ENCODE peak calls at places on chromosomes 7 and 10, in ten cellular contexts. One of them, this sample, is unnamed.
A peak's percentile ranks its signal among the peaks of the same experiment; 100 is the strongest.

GRCh38 chr10:33791295-33791694 is 456.8 kb upstream of the NRP1 start:
- DNase-seq in GM12878: no peak
- DNase-seq in BJ: no peak
- DNase-seq in neural progenitor cell: no peak
- DNase-seq in CD8-positive, alpha-beta T cell: no peak
- DNase-seq in thoracic aorta: no peak
- DNase-seq in body of pancreas: no peak
- DNase-seq in psoas muscle: no peak
- DNase-seq in heart left ventricle: no peak
- DNase-seq in K562: no peak
- DNase-seq in this sample: no peak

GRCh38 chr7:102169651-102170416 is 116.8 kb upstream of the SH2B2 start:
- DNase-seq in GM12878: no peak
- DNase-seq in BJ: no peak
- DNase-seq in neural progenitor cell: no peak
- DNase-seq in CD8-positive, alpha-beta T cell: no peak
- DNase-seq in thoracic aorta: no peak
- DNase-seq in body of pancreas: no peak
- DNase-seq in psoas muscle: no peak
- DNase-seq in heart left ventricle: no peak
- DNase-seq in K562: no peak
- DNase-seq in this sample: no peak

GRCh38 chr10:111123883-111124282 is 47.1 kb downstream of the ADRA2A start:
- DNase-seq in GM12878: no peak
- DNase-seq in BJ: no peak
- DNase-seq in neural progenitor cell: no peak
- DNase-seq in CD8-positive, alpha-beta T cell: no peak
- DNase-seq in thoracic aorta: no peak
- DNase-seq in body of pancreas: no peak
- DNase-seq in psoas muscle: no peak
- DNase-seq in heart left ventricle: no peak
- DNase-seq in K562: no peak
- DNase-seq in this sample: no peak

GRCh38 chr7:66505531-66506451 is 122.9 kb upstream of the KCTD7 start:
- DNase-seq in GM12878: no peak
- DNase-seq in BJ: no peak
- DNase-seq in neural progenitor cell: no peak
- DNase-seq in CD8-positive, alpha-beta T cell: peak; percentile 28
- DNase-seq in thoracic aorta: no peak
- DNase-seq in body of pancreas: peak; percentile 39
- DNase-seq in psoas muscle: no peak
- DNase-seq in heart left ventricle: peak; percentile 25
- DNase-seq in K562: no peak
- DNase-seq in this sample: no peak

GRCh38 chr10:85612378-85612775 is 754.2 kb downstream of the GRID1 start:
- DNase-seq in GM12878: peak; percentile 21
- DNase-seq in BJ: no peak
- DNase-seq in neural progenitor cell: no peak
- DNase-seq in CD8-positive, alpha-beta T cell: no peak
- DNase-seq in thoracic aorta: no peak
- DNase-seq in body of pancreas: no peak
- DNase-seq in psoas muscle: no peak
- DNase-seq in heart left ventricle: no peak
- DNase-seq in K562: no peak
- DNase-seq in this sample: no peak

GRCh38 chr7:66583696-66584095 is 45.0 kb upstream of the KCTD7 start:
- DNase-seq in GM12878: no peak
- DNase-seq in BJ: no peak
- DNase-seq in neural progenitor cell: no peak
- DNase-seq in CD8-positive, alpha-beta T cell: no peak
- DNase-seq in thoracic aorta: no peak
- DNase-seq in body of pancreas: no peak
- DNase-seq in psoas muscle: no peak
- DNase-seq in heart left ventricle: no peak
- DNase-seq in K562: no peak
- DNase-seq in this sample: no peak

GRCh38 chr7:155538293-155538692 is 8.1 kb downstream of the CNPY1 start:
- DNase-seq in GM12878: no peak
- DNase-seq in BJ: no peak
- DNase-seq in neural progenitor cell: peak; percentile 28
- DNase-seq in CD8-positive, alpha-beta T cell: no peak
- DNase-seq in thoracic aorta: no peak
- DNase-seq in body of pancreas: no peak
- DNase-seq in psoas muscle: no peak
- DNase-seq in heart left ventricle: no peak
- DNase-seq in K562: no peak
- DNase-seq in this sample: no peak

GRCh38 chr7:157041004-157041403 is 30.5 kb upstream of the MNX1 start:
- DNase-seq in GM12878: no peak
- DNase-seq in BJ: no peak
- DNase-seq in neural progenitor cell: no peak
- DNase-seq in CD8-positive, alpha-beta T cell: no peak
- DNase-seq in thoracic aorta: no peak
- DNase-seq in body of pancreas: no peak
- DNase-seq in psoas muscle: no peak
- DNase-seq in heart left ventricle: no peak
- DNase-seq in K562: peak; percentile 34
- DNase-seq in this sample: peak; percentile 46

GRCh38 chr10:38043516-38043915 is 33.0 kb downstream of the ZNF33A start:
- DNase-seq in GM12878: no peak
- DNase-seq in BJ: no peak
- DNase-seq in neural progenitor cell: no peak
- DNase-seq in CD8-positive, alpha-beta T cell: no peak
- DNase-seq in thoracic aorta: no peak
- DNase-seq in body of pancreas: no peak
- DNase-seq in psoas muscle: no peak
- DNase-seq in heart left ventricle: no peak
- DNase-seq in K562: no peak
- DNase-seq in this sample: no peak

GRCh38 chr7:40885503-40885902 is 750.7 kb downstream of the SUGCT start:
- DNase-seq in GM12878: no peak
- DNase-seq in BJ: no peak
- DNase-seq in neural progenitor cell: no peak
- DNase-seq in CD8-positive, alpha-beta T cell: no peak
- DNase-seq in thoracic aorta: no peak
- DNase-seq in body of pancreas: no peak
- DNase-seq in psoas muscle: no peak
- DNase-seq in heart left ventricle: no peak
- DNase-seq in K562: no peak
- DNase-seq in this sample: no peak

DNA sequence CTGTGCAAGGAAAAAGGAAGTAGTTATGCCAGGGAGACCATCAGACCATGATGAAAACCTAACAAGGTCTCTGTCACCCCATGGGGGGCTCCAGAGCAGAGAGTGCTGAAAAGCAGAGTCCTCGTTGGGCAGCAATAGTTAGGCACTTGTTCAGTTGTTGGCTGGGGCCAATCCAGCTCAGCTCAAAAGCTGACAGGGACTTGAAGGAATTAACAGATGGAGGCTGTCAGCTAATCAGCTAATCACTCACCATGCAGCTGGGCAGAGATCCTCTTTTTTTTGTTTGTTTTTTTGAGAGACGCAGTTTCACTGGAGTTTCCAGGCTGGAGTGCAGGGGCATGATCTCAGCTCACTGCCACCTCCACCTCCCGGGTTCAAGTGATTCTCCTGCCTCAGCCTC is 18.1 kb downstream of the CEP55 start:
- DNase-seq in GM12878: no peak
- DNase-seq in BJ: no peak
- DNase-seq in neural progenitor cell: no peak
- DNase-seq in CD8-positive, alpha-beta T cell: no peak
- DNase-seq in thoracic aorta: no peak
- DNase-seq in body of pancreas: no peak
- DNase-seq in psoas muscle: no peak
- DNase-seq in heart left ventricle: no peak
- DNase-seq in K562: no peak
- DNase-seq in this sample: no peak
- H3K36me3 ChIP-seq in GM12878: peaks cover 8% of the 10 kb centered on the region
- H3K36me3 ChIP-seq in BJ: no peaks in the 10 kb centered on the region
- H3K36me3 ChIP-seq in neural progenitor cell: peaks cover 25% of the 10 kb centered on the region
- H3K36me3 ChIP-seq in CD8-positive, alpha-beta T cell: no peaks in the 10 kb centered on the region
- H3K36me3 ChIP-seq in thoracic aorta: no peaks in the 10 kb centered on the region
- H3K36me3 ChIP-seq in body of pancreas: no peaks in the 10 kb centered on the region
- H3K36me3 ChIP-seq in psoas muscle: no peaks in the 10 kb centered on the region
- H3K36me3 ChIP-seq in heart left ventricle: no peaks in the 10 kb centered on the region
- H3K36me3 ChIP-seq in K562: peaks cover 30% of the 10 kb centered on the region
- H3K36me3 ChIP-seq in this sample: no peaks in the 10 kb centered on the region

DNA sequence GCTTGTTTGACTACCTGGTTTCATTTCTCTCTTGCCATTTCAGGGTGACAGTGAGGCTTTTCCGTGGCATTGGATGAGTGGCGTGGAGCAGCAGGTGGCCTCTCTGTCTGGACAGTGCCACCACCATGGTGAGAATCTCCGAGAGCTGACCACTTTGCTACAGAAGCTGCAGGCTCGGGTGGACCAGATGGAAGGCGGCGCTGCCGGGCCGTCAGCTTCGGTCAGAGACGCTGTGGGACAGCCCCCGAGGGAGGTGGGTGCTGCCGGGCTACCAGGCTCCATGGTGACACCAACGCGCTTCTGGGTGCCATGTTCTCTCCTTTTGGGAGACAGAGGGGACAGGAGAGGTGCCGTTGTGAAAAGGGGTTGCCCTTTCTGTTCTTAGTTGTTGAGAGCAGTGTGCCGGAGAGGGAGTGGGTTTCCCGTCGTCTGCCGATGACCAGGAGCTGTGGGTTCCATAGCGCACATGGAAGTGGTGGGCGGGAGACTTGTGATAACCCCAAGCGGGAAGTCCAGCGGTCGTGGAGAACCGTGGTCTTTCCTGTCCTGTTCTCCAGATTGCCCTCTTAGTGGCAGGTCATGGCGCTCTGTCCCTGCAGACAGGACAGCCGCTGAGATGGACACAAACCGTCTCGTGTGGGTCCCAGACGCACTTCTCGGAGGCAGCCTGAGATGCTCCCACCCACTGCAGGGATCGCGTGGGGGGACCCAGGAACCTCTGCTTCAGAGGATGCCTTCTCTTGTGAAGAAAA is 21.3 kb downstream of the SUN1 start:
- DNase-seq in GM12878: no peak
- DNase-seq in BJ: no peak
- DNase-seq in neural progenitor cell: no peak
- DNase-seq in CD8-positive, alpha-beta T cell: no peak
- DNase-seq in thoracic aorta: no peak
- DNase-seq in body of pancreas: no peak
- DNase-seq in psoas muscle: no peak
- DNase-seq in heart left ventricle: no peak
- DNase-seq in K562: no peak
- DNase-seq in this sample: no peak
- H3K36me3 ChIP-seq in GM12878: peaks cover 38% of the 10 kb centered on the region
- H3K36me3 ChIP-seq in BJ: peaks cover 41% of the 10 kb centered on the region
- H3K36me3 ChIP-seq in neural progenitor cell: no peaks in the 10 kb centered on the region
- H3K36me3 ChIP-seq in CD8-positive, alpha-beta T cell: peaks cover 33% of the 10 kb centered on the region
- H3K36me3 ChIP-seq in thoracic aorta: peaks cover 76% of the 10 kb centered on the region
- H3K36me3 ChIP-seq in body of pancreas: peaks cover 10% of the 10 kb centered on the region
- H3K36me3 ChIP-seq in psoas muscle: peaks cover 9% of the 10 kb centered on the region
- H3K36me3 ChIP-seq in heart left ventricle: peaks cover 100% of the 10 kb centered on the region
- H3K36me3 ChIP-seq in K562: peaks cover 94% of the 10 kb centered on the region
- H3K36me3 ChIP-seq in this sample: no peaks in the 10 kb centered on the region

DNA sequence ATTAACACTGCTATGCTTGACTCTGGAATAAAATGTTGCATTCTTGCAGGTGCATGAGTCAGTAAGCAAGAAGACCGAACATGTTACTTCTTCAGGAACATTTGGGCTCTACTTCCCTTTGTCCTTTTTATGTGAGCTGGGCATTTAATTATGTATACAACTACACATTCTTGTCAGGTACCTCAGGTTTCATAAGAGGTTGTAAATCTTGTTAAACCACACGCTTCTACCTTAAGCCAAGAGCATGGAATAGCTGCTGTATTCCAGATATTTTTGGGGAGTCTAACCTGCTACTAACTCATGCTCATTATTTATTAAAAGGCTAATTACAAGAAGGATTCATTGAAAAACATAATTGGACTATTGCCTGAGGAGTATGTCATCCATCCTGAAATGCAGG is 414.2 kb upstream of the KLF6 start:
- DNase-seq in GM12878: no peak
- DNase-seq in BJ: no peak
- DNase-seq in neural progenitor cell: no peak
- DNase-seq in CD8-positive, alpha-beta T cell: no peak
- DNase-seq in thoracic aorta: no peak
- DNase-seq in body of pancreas: no peak
- DNase-seq in psoas muscle: no peak
- DNase-seq in heart left ventricle: no peak
- DNase-seq in K562: no peak
- DNase-seq in this sample: no peak
- H3K36me3 ChIP-seq in GM12878: no peaks in the 10 kb centered on the region
- H3K36me3 ChIP-seq in BJ: no peaks in the 10 kb centered on the region
- H3K36me3 ChIP-seq in neural progenitor cell: no peaks in the 10 kb centered on the region
- H3K36me3 ChIP-seq in CD8-positive, alpha-beta T cell: no peaks in the 10 kb centered on the region
- H3K36me3 ChIP-seq in thoracic aorta: no peaks in the 10 kb centered on the region
- H3K36me3 ChIP-seq in body of pancreas: no peaks in the 10 kb centered on the region
- H3K36me3 ChIP-seq in psoas muscle: no peaks in the 10 kb centered on the region
- H3K36me3 ChIP-seq in heart left ventricle: no peaks in the 10 kb centered on the region
- H3K36me3 ChIP-seq in K562: no peaks in the 10 kb centered on the region
- H3K36me3 ChIP-seq in this sample: no peaks in the 10 kb centered on the region

GRCh38 chr7:5310822-5311405 is 28.2 kb downstream of the SLC29A4 start:
- DNase-seq in GM12878: no peak
- DNase-seq in BJ: no peak
- DNase-seq in neural progenitor cell: no peak
- DNase-seq in CD8-positive, alpha-beta T cell: no peak
- DNase-seq in thoracic aorta: no peak
- DNase-seq in body of pancreas: no peak
- DNase-seq in psoas muscle: no peak
- DNase-seq in heart left ventricle: no peak
- DNase-seq in K562: no peak
- DNase-seq in this sample: no peak
- H3K36me3 ChIP-seq in GM12878: peaks cover 1% of the 10 kb centered on the region
- H3K36me3 ChIP-seq in BJ: peaks cover 31% of the 10 kb centered on the region
- H3K36me3 ChIP-seq in neural progenitor cell: no peaks in the 10 kb centered on the region
- H3K36me3 ChIP-seq in CD8-positive, alpha-beta T cell: no peaks in the 10 kb centered on the region
- H3K36me3 ChIP-seq in thoracic aorta: peaks cover 71% of the 10 kb centered on the region
- H3K36me3 ChIP-seq in body of pancreas: peaks cover 9% of the 10 kb centered on the region
- H3K36me3 ChIP-seq in psoas muscle: peaks cover 12% of the 10 kb centered on the region
- H3K36me3 ChIP-seq in heart left ventricle: peaks cover 81% of the 10 kb centered on the region
- H3K36me3 ChIP-seq in K562: peaks cover 11% of the 10 kb centered on the region
- H3K36me3 ChIP-seq in this sample: no peaks in the 10 kb centered on the region

DNA sequence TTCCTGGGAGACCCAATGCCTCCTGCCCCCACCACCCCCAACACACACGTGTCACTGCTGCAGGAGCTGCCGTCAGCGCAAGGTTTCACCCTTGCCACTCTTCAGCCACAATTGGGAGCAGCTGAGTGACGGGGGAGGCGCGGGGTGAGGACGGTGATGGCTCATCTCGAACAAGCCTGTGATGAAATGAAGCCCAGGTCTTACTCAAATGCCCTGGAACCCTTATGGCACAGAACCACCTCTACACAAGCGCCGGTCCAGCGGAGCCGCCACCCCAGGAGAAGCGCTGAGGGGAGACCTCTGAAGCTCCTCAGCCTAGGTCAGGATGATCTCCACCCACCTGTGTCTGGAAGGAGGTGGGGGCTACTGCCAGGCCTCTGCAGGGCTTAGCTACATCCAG is 25.7 kb downstream of the PDIA4 start:
- DNase-seq in GM12878: no peak
- DNase-seq in BJ: no peak
- DNase-seq in neural progenitor cell: no peak
- DNase-seq in CD8-positive, alpha-beta T cell: no peak
- DNase-seq in thoracic aorta: no peak
- DNase-seq in body of pancreas: no peak
- DNase-seq in psoas muscle: no peak
- DNase-seq in heart left ventricle: no peak
- DNase-seq in K562: no peak
- DNase-seq in this sample: no peak
- H3K36me3 ChIP-seq in GM12878: peaks cover 45% of the 10 kb centered on the region
- H3K36me3 ChIP-seq in BJ: peaks cover 20% of the 10 kb centered on the region
- H3K36me3 ChIP-seq in neural progenitor cell: no peaks in the 10 kb centered on the region
- H3K36me3 ChIP-seq in CD8-positive, alpha-beta T cell: peaks cover 14% of the 10 kb centered on the region
- H3K36me3 ChIP-seq in thoracic aorta: peaks cover 13% of the 10 kb centered on the region
- H3K36me3 ChIP-seq in body of pancreas: peaks cover 14% of the 10 kb centered on the region
- H3K36me3 ChIP-seq in psoas muscle: peaks cover 8% of the 10 kb centered on the region
- H3K36me3 ChIP-seq in heart left ventricle: peaks cover 38% of the 10 kb centered on the region
- H3K36me3 ChIP-seq in K562: peaks cover 60% of the 10 kb centered on the region
- H3K36me3 ChIP-seq in this sample: no peaks in the 10 kb centered on the region

This sample was measured in hepatocyte.